ENCODE peak calls at places on chromosomes 13 and 19, in four cellular contexts. One of them, this sample, is unnamed. For H3K4me1, the result is how much of the 10 kb centered on the place peaks cover.

GRCh38 chr19:1853295-1854031 is 5.2 kb upstream of the REXO1 start:
- DNase-seq in transverse colon: peak
- DNase-seq in A549: peak
- DNase-seq in thoracic aorta: no peak
- DNase-seq in this sample: no peak

GRCh38 chr13:26465514-26465913 is 92.0 kb upstream of the WASF3 start:
- DNase-seq in transverse colon: no peak
- DNase-seq in A549: no peak
- DNase-seq in thoracic aorta: no peak
- DNase-seq in this sample: no peak

GRCh38 chr19:10988921-10989320 is 28.1 kb downstream of the SMARCA4 start:
- DNase-seq in A549: no peak
- DNase-seq in thoracic aorta: no peak
- DNase-seq in transverse colon: no peak
- DNase-seq in this sample: no peak

GRCh38 chr13:50144473-50145160 is 129.4 kb downstream of the KCNRG start:
- DNase-seq in thoracic aorta: no peak
- DNase-seq in A549: no peak
- DNase-seq in transverse colon: no peak
- DNase-seq in this sample: no peak

GRCh38 chr13:47036291-47037008 is 139.6 kb upstream of the HTR2A start:
- DNase-seq in A549: no peak
- DNase-seq in thoracic aorta: no peak
- DNase-seq in transverse colon: no peak
- DNase-seq in this sample: no peak

GRCh38 chr19:16496613-16496983 is 404 bp downstream of the C19orf44 start:
- DNase-seq in thoracic aorta: peak
- DNase-seq in A549: no peak
- DNase-seq in transverse colon: peak
- DNase-seq in this sample: no peak

GRCh38 chr13:98493035-98493401 is 83.9 kb downstream of the STK24 start:
- DNase-seq in A549: no peak
- DNase-seq in thoracic aorta: no peak
- DNase-seq in transverse colon: no peak
- DNase-seq in this sample: no peak

GRCh38 chr13:40217675-40218074 is 448.8 kb downstream of the FOXO1 start:
- DNase-seq in transverse colon: no peak
- DNase-seq in thoracic aorta: no peak
- DNase-seq in A549: no peak
- DNase-seq in this sample: no peak

GRCh38 chr19:37007587-37008220 is 70.5 kb upstream of the ZNF420 start:
- DNase-seq in thoracic aorta: no peak
- DNase-seq in A549: peak
- DNase-seq in transverse colon: peak
- DNase-seq in this sample: no peak

GRCh38 chr19:18320865-18321728 is 1.8 kb downstream of the LSM4 start:
- DNase-seq in transverse colon: peak
- DNase-seq in thoracic aorta: no peak
- DNase-seq in A549: no peak
- DNase-seq in this sample: no peak
- H3K27ac ChIP-seq in transverse colon: peak
- H3K27ac ChIP-seq in thoracic aorta: no peak
- H3K27ac ChIP-seq in A549: no peak
- H3K27ac ChIP-seq in this sample: no peak

GRCh38 chr19:35004517-35005255 is 4.6 kb downstream of the GRAMD1A start:
- DNase-seq in thoracic aorta: no peak
- DNase-seq in A549: no peak
- DNase-seq in transverse colon: no peak
- DNase-seq in this sample: no peak
- H3K4me1 ChIP-seq in thoracic aorta: under half
- H3K4me1 ChIP-seq in A549: half or more
- H3K4me1 ChIP-seq in transverse colon: under half
- H3K4me1 ChIP-seq in this sample: under half

DNA sequence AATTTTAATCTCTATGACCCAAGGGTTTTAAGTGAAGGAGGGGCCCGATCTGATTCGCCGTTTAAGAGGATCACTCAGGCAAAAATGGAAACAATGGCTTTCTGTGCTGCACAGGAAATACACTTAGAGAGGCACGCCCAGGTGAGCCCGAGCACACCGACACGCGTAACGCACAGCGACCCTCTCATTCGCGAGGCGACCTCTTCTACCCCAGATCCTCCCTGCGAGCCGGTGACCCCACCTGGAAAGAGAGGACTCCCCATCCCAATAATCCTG is 216 bp downstream of the SH2D3A start:
- DNase-seq in transverse colon: no peak
- DNase-seq in A549: no peak
- DNase-seq in thoracic aorta: no peak
- DNase-seq in this sample: no peak
- H3K27ac ChIP-seq in transverse colon: peak
- H3K27ac ChIP-seq in A549: peak
- H3K27ac ChIP-seq in thoracic aorta: no peak
- H3K27ac ChIP-seq in this sample: no peak

GRCh38 chr19:45114116-45114515 is 21.1 kb downstream of the PPP1R37 start:
- DNase-seq in thoracic aorta: no peak
- DNase-seq in A549: no peak
- DNase-seq in transverse colon: no peak
- DNase-seq in this sample: no peak
- H3K4me1 ChIP-seq in thoracic aorta: under half
- H3K4me1 ChIP-seq in A549: under half
- H3K4me1 ChIP-seq in transverse colon: under half
- H3K4me1 ChIP-seq in this sample: under half

GRCh38 chr19:39365531-39365930 is 23.3 kb downstream of the SAMD4B start:
- DNase-seq in thoracic aorta: no peak
- DNase-seq in transverse colon: no peak
- DNase-seq in A549: no peak
- DNase-seq in this sample: no peak

GRCh38 chr19:39360599-39360998 is 18.4 kb downstream of the SAMD4B start:
- DNase-seq in thoracic aorta: no peak
- DNase-seq in A549: no peak
- DNase-seq in transverse colon: no peak
- DNase-seq in this sample: no peak

GRCh38 chr19:39359026-39359425 is 16.8 kb downstream of the SAMD4B start:
- DNase-seq in A549: no peak
- DNase-seq in thoracic aorta: no peak
- DNase-seq in transverse colon: no peak
- DNase-seq in this sample: no peak

GRCh38 chr19:39363909-39364457 is 21.8 kb downstream of the SAMD4B start:
- DNase-seq in A549: no peak
- DNase-seq in transverse colon: no peak
- DNase-seq in thoracic aorta: no peak
- DNase-seq in this sample: no peak

DNA sequence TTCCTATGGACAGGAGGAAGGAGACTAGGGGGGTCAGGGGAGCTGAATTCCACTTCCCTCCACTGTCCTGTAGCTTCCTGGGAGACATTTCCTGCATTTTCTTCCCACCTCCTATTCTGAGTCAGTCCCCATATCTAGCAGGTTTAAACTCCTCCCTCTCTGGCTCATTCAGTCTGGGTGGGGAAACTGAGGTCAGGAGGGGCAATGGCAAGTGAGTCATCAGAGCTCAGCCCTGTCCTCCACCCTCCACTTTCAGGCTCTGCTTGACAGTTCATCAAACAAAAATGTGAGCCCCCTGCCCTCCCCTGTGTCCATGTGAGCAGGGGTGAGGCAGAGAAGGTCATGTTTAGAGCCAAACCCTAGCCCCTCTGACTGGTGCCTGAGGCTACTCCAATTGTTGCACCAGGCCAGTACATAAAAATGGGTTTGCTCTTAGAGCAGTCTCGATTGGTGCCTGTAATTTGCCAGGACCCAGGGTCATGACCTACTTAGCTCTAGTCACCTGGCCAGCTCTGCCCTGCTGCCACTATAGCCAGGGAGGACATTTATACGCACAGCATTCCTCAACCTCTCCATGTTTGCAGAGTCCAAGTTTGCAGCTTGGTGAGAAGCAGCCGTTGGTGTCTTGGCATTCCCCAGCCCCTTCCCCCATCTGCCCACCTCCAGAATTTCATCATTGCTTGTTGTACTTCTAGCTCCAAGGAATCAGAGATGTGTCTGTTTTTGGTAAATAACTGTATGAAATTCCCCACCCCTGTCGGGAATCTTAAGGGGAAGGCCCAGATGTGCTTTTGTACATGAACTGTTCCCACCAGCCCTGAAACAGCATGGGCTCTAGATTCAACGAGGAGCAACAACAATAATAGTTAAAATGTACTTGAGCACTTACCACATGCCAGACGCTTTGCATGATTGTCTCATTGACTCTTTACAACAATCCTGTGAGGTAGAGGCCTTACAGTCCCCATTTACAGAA is 20.7 kb downstream of the SAMD4B start:
- DNase-seq in A549: no peak
- DNase-seq in transverse colon: no peak
- DNase-seq in thoracic aorta: no peak
- DNase-seq in this sample: no peak
- H3K27ac ChIP-seq in A549: no peak
- H3K27ac ChIP-seq in transverse colon: peak
- H3K27ac ChIP-seq in thoracic aorta: no peak
- H3K27ac ChIP-seq in this sample: no peak

GRCh38 chr19:18488403-18488723 is 33.5 kb downstream of the ELL start:
- DNase-seq in A549: peak
- DNase-seq in transverse colon: no peak
- DNase-seq in thoracic aorta: no peak
- DNase-seq in this sample: no peak

GRCh38 chr19:18491995-18492953 is 29.6 kb downstream of the ELL start:
- DNase-seq in transverse colon: no peak
- DNase-seq in A549: no peak
- DNase-seq in thoracic aorta: no peak
- DNase-seq in this sample: no peak

GRCh38 chr19:18489627-18490184 is 32.2 kb downstream of the ELL start:
- DNase-seq in A549: no peak
- DNase-seq in transverse colon: no peak
- DNase-seq in thoracic aorta: no peak
- DNase-seq in this sample: no peak

GRCh38 chr19:18488838-18489626 is 32.8 kb downstream of the ELL start:
- DNase-seq in thoracic aorta: no peak
- DNase-seq in A549: peak
- DNase-seq in transverse colon: peak
- DNase-seq in this sample: no peak

GRCh38 chr19:18490719-18491118 is 31.2 kb downstream of the ELL start:
- DNase-seq in thoracic aorta: no peak
- DNase-seq in transverse colon: no peak
- DNase-seq in A549: no peak
- DNase-seq in this sample: no peak
- H3K4me1 ChIP-seq in thoracic aorta: half or more
- H3K4me1 ChIP-seq in transverse colon: under half
- H3K4me1 ChIP-seq in A549: under half
- H3K4me1 ChIP-seq in this sample: under half

GRCh38 chr19:18649371-18650047 is 12.7 kb downstream of the KLHL26 start:
- DNase-seq in A549: no peak
- DNase-seq in thoracic aorta: no peak
- DNase-seq in transverse colon: peak
- DNase-seq in this sample: no peak
- H3K27ac ChIP-seq in A549: no peak
- H3K27ac ChIP-seq in thoracic aorta: peak
- H3K27ac ChIP-seq in transverse colon: peak
- H3K27ac ChIP-seq in this sample: no peak

GRCh38 chr19:29118384-29118783 is 94.6 kb downstream of the UQCRFS1 start:
- DNase-seq in thoracic aorta: no peak
- DNase-seq in A549: no peak
- DNase-seq in transverse colon: no peak
- DNase-seq in this sample: no peak

GRCh38 chr19:29115181-29115580 is 97.8 kb downstream of the UQCRFS1 start:
- DNase-seq in thoracic aorta: no peak
- DNase-seq in A549: no peak
- DNase-seq in transverse colon: no peak
- DNase-seq in this sample: no peak

GRCh38 chr19:29111581-29111980 is 101.4 kb downstream of the UQCRFS1 start:
- DNase-seq in A549: no peak
- DNase-seq in thoracic aorta: no peak
- DNase-seq in transverse colon: no peak
- DNase-seq in this sample: no peak

GRCh38 chr19:29117926-29118325 is 95.0 kb downstream of the UQCRFS1 start:
- DNase-seq in thoracic aorta: no peak
- DNase-seq in A549: no peak
- DNase-seq in transverse colon: no peak
- DNase-seq in this sample: no peak

GRCh38 chr19:29113838-29114237 is 99.1 kb downstream of the UQCRFS1 start:
- DNase-seq in A549: no peak
- DNase-seq in transverse colon: no peak
- DNase-seq in thoracic aorta: no peak
- DNase-seq in this sample: no peak
- H3K4me1 ChIP-seq in A549: under half
- H3K4me1 ChIP-seq in transverse colon: under half
- H3K4me1 ChIP-seq in thoracic aorta: under half
- H3K4me1 ChIP-seq in this sample: under half

GRCh38 chr13:21297914-21298831 is 121.7 kb downstream of the MRPL57 start:
- DNase-seq in thoracic aorta: peak
- DNase-seq in A549: peak
- DNase-seq in transverse colon: peak
- DNase-seq in this sample: peak

GRCh38 chr13:21297452-21297851 is 121.0 kb downstream of the MRPL57 start:
- DNase-seq in thoracic aorta: no peak
- DNase-seq in A549: no peak
- DNase-seq in transverse colon: no peak
- DNase-seq in this sample: no peak
- H3K27ac ChIP-seq in thoracic aorta: peak
- H3K27ac ChIP-seq in A549: peak
- H3K27ac ChIP-seq in transverse colon: peak
- H3K27ac ChIP-seq in this sample: no peak

This sample was measured in iPS DF 6.9.